ENCODE peak calls at places on chromosomes 5 and 9, in six cellular contexts. O is head of caudate nucleus, V is T-helper 17 cell, I is HFF-Myc, S is choroid plexus epithelial cell, E is adipocyte. D is an unnamed sample.

GRCh38 chr5:132388244-132389050 is 18.9 kb downstream of the SLC22A5 start:
- DNase-seq in S (peak; percentile 68), O (no peak), E (peak; percentile 52), I (no peak), V (no peak), D (no peak)

GRCh38 chr9:98158071-98158791 is 34.2 kb downstream of the CORO2A start:
- DNase-seq in V (no peak), E (no peak), O (no peak), S (no peak), I (no peak), D (no peak)

GRCh38 chr5:142235050-142235797 is 89.6 kb downstream of the SPRY4 start:
- DNase-seq in O (no peak), S (no peak), I (no peak), V (no peak), E (no peak), D (peak; percentile 0)

GRCh38 chr9:132039284-132039683 is 40.4 kb downstream of the MED27 start:
- DNase-seq in S (no peak), O (no peak), V (no peak), E (no peak), I (no peak), D (no peak)

GRCh38 chr5:74651710-74652109 is 11.2 kb upstream of the ENC1 start:
- DNase-seq in S (no peak), V (no peak), I (no peak), E (no peak), O (no peak), D (no peak)

GRCh38 chr9:136043386-136044054 is 51.6 kb downstream of the NACC2 start:
- DNase-seq in V (no peak), O (no peak), I (no peak), S (no peak), E (no peak), D (no peak)

GRCh38 chr9:33125441-33125840 is 41.7 kb downstream of the B4GALT1 start:
- DNase-seq in O (no peak), I (no peak), S (no peak), E (no peak), V (no peak), D (no peak)

GRCh38 chr5:168978015-168978414 is 322.9 kb downstream of the SLIT3 start:
- DNase-seq in S (peak; percentile 5), O (no peak), V (no peak), I (no peak), E (peak; percentile 82), D (no peak)

GRCh38 chr9:69637801-69638200 is 34.4 kb downstream of the APBA1 start:
- DNase-seq in O (no peak), V (no peak), E (peak; percentile 75), S (peak; percentile 41), I (no peak), D (no peak)

GRCh38 chr5:8340261-8340660 is 471.3 kb downstream of the MTRR start:
- DNase-seq in O (no peak), I (no peak), S (no peak), V (no peak), E (no peak), D (no peak)

GRCh38 chr9:91495450-91495849 is 71.8 kb upstream of the NFIL3 start:
- DNase-seq in I (peak; percentile 45), V (no peak), O (no peak), S (peak; percentile 97), E (peak; percentile 94), D (no peak)

GRCh38 chr9:136784249-136784996 is 6.7 kb upstream of the TMEM141 start:
- DNase-seq in S (no peak), I (no peak), V (no peak), O (no peak), E (peak; percentile 76), D (peak; percentile 60)

GRCh38 chr9:91161465-91162275 is 200.0 kb downstream of the AUH start:
- DNase-seq in S (no peak), O (no peak), V (no peak), E (no peak), I (no peak), D (no peak)